ENCODE peak calls at places on chromosomes 7 and 10, in six cellular contexts. T is lung, C is right atrium auricular region, D is pancreas, N is PC-3, L is transverse colon. X is an unnamed sample. For H3K36me3, the result is how much of the 10 kb centered on the place peaks cover.

GRCh38 chr7:130884437-130885417 is 150.7 kb upstream of the KLF14 start:
- DNase-seq in T (no peak), L (no peak), C (no peak), D (no peak), N (peak), X (peak)

GRCh38 chr7:117941138-117941810 is 68.0 kb upstream of the CTTNBP2 start:
- DNase-seq in N (no peak), T (no peak), C (no peak), D (no peak), L (no peak), X (no peak)

GRCh38 chr7:19899517-19899916 is 126.1 kb upstream of the TMEM196 start:
- DNase-seq in T (no peak), D (no peak), L (no peak), N (peak), C (no peak), X (peak)

GRCh38 chr7:117270371-117270770 is 52.5 kb downstream of the WNT2 start:
- DNase-seq in L (no peak), T (no peak), N (peak), C (no peak), D (no peak), X (no peak)

GRCh38 chr10:35355971-35356724 is 19.8 kb downstream of the CCNY start:
- DNase-seq in D (no peak), T (no peak), L (no peak), C (no peak), N (no peak), X (no peak)

GRCh38 chr7:129644634-129645230 is 33.2 kb downstream of the NRF1 start:
- DNase-seq in D (no peak), N (peak), T (no peak), L (no peak), C (no peak), X (peak)

GRCh38 chr7:87414400-87415188 is 60.9 kb downstream of the ABCB4 start:
- DNase-seq in T (no peak), L (no peak), C (no peak), D (no peak), N (peak), X (peak)

GRCh38 chr7:130352335-130353074 is 7.9 kb downstream of the CPA5 start:
- DNase-seq in L (no peak), C (no peak), N (peak), T (no peak), D (no peak), X (peak)

GRCh38 chr10:131697461-131698128 is 203.2 kb upstream of the PPP2R2D start:
- DNase-seq in C (no peak), L (no peak), N (no peak), T (no peak), D (no peak), X (no peak)

GRCh38 chr10:5506751-5507648 is 7.6 kb upstream of the CALML5 start:
- DNase-seq in D (no peak), C (no peak), T (no peak), L (peak), N (no peak), X (no peak)

GRCh38 chr7:44990520-44991023 is 9.4 kb upstream of the CCM2 start:
- DNase-seq in D (no peak), C (no peak), L (no peak), N (no peak), T (no peak), X (peak)

GRCh38 chr10:102449321-102450123 is 1.8 kb downstream of the C10orf95 start:
- DNase-seq in L (peak), T (peak), N (peak), C (no peak), D (peak), X (peak)

GRCh38 chr7:150447966-150448788 is 2.3 kb upstream of the GIMAP8 start:
- DNase-seq in N (no peak), D (no peak), L (no peak), T (no peak), C (no peak), X (no peak)

GRCh38 chr10:111392159-111392558 is 315.3 kb downstream of the ADRA2A start:
- DNase-seq in N (no peak), T (no peak), D (no peak), L (no peak), C (no peak), X (no peak)

GRCh38 chr10:132627736-132628512 is 90.3 kb downstream of the INPP5A start:
- DNase-seq in L (no peak), T (no peak), N (no peak), C (peak), D (no peak), X (no peak)

GRCh38 chr10:29555746-29556481 is 78.9 kb downstream of the SVIL start:
- DNase-seq in N (peak), D (no peak), C (no peak), L (no peak), T (no peak), X (peak)

GRCh38 chr7:98616381-98617050 is 569 bp upstream of the NPTX2 start:
- DNase-seq in C (no peak), L (no peak), D (no peak), T (no peak), N (no peak), X (no peak)

GRCh38 chr7:66099551-66100407 is 14.9 kb upstream of the CRCP start:
- DNase-seq in T (peak), N (peak), L (peak), C (peak), D (peak), X (peak)

GRCh38 chr7:99365318-99366141 is 9.0 kb upstream of the ARPC1B start:
- DNase-seq in D (no peak), L (peak), T (peak), C (no peak), N (peak), X (peak)

GRCh38 chr7:77536413-77537135 is 521 bp upstream of the PTPN12 start:
- DNase-seq in D (peak), T (peak), N (peak), C (peak), L (peak), X (peak)

GRCh38 chr10:81026597-81026996 is 488.9 kb downstream of the SH2D4B start:
- DNase-seq in L (no peak), D (no peak), T (no peak), N (no peak), C (no peak), X (no peak)

GRCh38 chr10:37721100-37721499 is 136.3 kb downstream of the ZNF248 start:
- DNase-seq in N (no peak), L (no peak), T (no peak), D (no peak), C (no peak), X (no peak)

GRCh38 chr10:3803884-3804741 is 19.1 kb upstream of the KLF6 start:
- DNase-seq in T (no peak), D (no peak), C (no peak), N (no peak), L (no peak), X (no peak)

GRCh38 chr10:126972622-126973414 is 67.6 kb downstream of the DOCK1 start:
- DNase-seq in D (peak), C (no peak), L (no peak), N (no peak), T (no peak), X (peak)

GRCh38 chr10:60733189-60733815 is 45.0 kb upstream of the CDK1 start:
- DNase-seq in D (peak), C (no peak), N (peak), L (peak), T (peak), X (peak)

GRCh38 chr7:89247207-89247606 is 451.7 kb upstream of the TEX47 start:
- DNase-seq in N (peak), D (no peak), L (no peak), C (no peak), T (no peak), X (no peak)

GRCh38 chr7:140719711-140720110 is 23.2 kb downstream of the NDUFB2 start:
- DNase-seq in D (no peak), C (no peak), T (peak), N (peak), L (no peak), X (peak)

GRCh38 chr10:114987995-114988394 is 50.0 kb downstream of the TRUB1 start:
- DNase-seq in N (peak), L (no peak), T (no peak), C (no peak), D (no peak), X (no peak)

GRCh38 chr7:139958599-139959380 is 104.0 kb downstream of the PARP12 start:
- DNase-seq in D (no peak), L (no peak), C (no peak), T (no peak), N (no peak), X (peak)

GRCh38 chr10:5963071-5963470 is 14.3 kb downstream of the IL15RA start:
- DNase-seq in T (no peak), L (no peak), D (no peak), C (no peak), N (no peak), X (no peak)

DNA sequence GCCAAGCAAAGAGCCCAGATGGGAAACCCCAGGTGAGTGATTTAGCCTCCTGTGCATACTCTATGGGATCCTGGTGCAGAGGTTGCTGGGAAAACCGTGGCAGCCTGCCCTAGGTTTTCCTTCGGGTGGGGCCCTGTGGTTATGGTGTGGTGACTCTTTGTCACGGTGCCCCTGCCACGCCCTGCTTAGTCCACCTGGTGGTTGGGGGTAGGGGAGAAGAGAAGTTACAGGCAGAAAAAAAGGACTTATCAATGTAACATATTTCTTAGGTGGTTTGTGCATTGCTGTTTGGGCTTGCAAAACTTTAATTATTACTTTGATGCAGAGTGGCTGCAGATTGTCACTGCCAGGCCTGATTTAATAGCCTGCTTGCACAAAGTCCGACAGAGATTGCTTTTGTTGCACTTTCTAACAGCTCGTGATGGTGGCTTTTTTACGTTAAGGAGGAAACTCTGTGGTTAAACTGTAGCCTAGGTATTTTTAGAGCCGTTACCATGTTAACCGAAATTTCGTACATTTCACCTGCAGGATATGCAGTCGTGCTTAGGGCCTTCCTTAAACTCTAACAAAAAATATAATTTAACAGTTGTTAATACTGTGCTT is 197.4 kb downstream of the RNLS start:
- DNase-seq in N (no peak), D (peak), T (peak), L (peak), C (no peak), X (peak)
- TF ChIP-seq CTCF in N (no peak), D (no peak), T (no peak), L (peak), C (no peak), X (no peak)

GRCh38 chr10:112442063-112442462 is 4.7 kb downstream of the ZDHHC6 start:
- DNase-seq in C (no peak), N (no peak), D (no peak), T (no peak), L (no peak), X (no peak)
- H3K36me3 ChIP-seq in C (under half), N (under half), D (under half), T (under half), L (under half), X (under half)

GRCh38 chr10:16520900-16521299 is 779 bp downstream of the C1QL3 start:
- DNase-seq in D (no peak), L (no peak), N (peak), C (no peak), T (no peak), X (no peak)
- TF ChIP-seq CTCF in D (no peak), L (no peak), N (peak), C (peak), T (no peak), X (peak)

DNA sequence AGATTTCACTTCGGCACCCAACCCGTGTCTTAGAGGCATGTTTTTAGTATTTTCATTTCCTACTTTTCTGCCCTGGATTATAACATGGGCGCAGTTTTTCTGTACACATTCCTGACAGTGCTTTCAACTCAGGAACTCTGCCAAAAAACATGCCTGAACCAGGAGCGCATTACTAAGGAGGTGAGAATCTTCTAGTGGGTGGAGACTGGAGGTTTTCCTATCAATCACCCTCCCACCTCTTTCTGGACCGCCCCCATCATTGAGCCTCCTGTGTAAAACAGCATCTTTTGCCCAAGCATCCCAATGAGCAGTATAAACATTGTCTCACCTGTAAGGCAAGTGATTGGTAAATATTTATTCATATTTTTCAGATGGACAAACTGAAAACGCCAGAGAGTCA is 53.2 kb downstream of the STK17A start:
- DNase-seq in D (no peak), N (peak), C (no peak), T (peak), L (no peak), X (peak)
- H3K36me3 ChIP-seq in D (under half), N (half or more), C (under half), T (under half), L (under half), X (under half)

DNA sequence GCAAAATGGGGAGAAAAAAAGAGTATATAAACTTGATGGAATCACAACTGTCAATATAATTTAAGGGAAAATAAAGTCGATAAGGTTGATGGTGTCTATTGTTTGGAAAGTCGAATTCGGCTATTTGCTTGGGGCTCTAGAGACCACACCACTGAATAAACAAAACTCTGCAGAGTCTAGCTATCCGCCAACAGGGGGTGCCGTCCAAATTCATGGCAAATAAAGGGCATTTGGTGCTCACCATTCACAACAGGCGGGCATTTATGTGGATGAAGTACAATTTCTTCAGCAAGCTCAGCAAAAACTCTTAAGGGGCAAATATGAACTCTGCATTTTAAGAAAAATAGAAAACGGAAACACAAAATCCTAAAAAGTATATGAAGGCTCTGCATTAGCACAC is 23.3 kb downstream of the CD36 start:
- DNase-seq in T (no peak), L (no peak), N (peak), C (no peak), D (no peak), X (no peak)
- TF ChIP-seq CTCF in T (no peak), L (no peak), N (peak), C (no peak), D (no peak), X (peak)

GRCh38 chr10:100167521-100168312 is 18.1 kb downstream of the ERLIN1 start:
- DNase-seq in N (no peak), T (no peak), L (no peak), C (no peak), D (no peak), X (no peak)
- H3K36me3 ChIP-seq in N (under half), T (under half), L (under half), C (under half), D (under half), X (under half)

GRCh38 chr7:134113655-134114054 is 13.5 kb upstream of the LRGUK start:
- DNase-seq in C (no peak), D (no peak), N (no peak), T (no peak), L (no peak), X (no peak)
- TF ChIP-seq CTCF in C (no peak), D (no peak), N (no peak), T (no peak), L (no peak), X (no peak)

GRCh38 chr10:125141150-125141859 is 19.1 kb downstream of the CTBP2 start:
- DNase-seq in L (no peak), C (no peak), T (no peak), N (no peak), D (no peak), X (no peak)

GRCh38 chr10:125140151-125140550 is 20.2 kb downstream of the CTBP2 start:
- DNase-seq in D (no peak), N (no peak), L (no peak), C (no peak), T (no peak), X (no peak)

GRCh38 chr10:125142946-125143345 is 17.4 kb downstream of the CTBP2 start:
- DNase-seq in L (no peak), D (no peak), C (no peak), T (no peak), N (no peak), X (no peak)

GRCh38 chr10:125144209-125144608 is 16.2 kb downstream of the CTBP2 start:
- DNase-seq in L (no peak), D (no peak), C (no peak), N (no peak), T (no peak), X (no peak)

DNA sequence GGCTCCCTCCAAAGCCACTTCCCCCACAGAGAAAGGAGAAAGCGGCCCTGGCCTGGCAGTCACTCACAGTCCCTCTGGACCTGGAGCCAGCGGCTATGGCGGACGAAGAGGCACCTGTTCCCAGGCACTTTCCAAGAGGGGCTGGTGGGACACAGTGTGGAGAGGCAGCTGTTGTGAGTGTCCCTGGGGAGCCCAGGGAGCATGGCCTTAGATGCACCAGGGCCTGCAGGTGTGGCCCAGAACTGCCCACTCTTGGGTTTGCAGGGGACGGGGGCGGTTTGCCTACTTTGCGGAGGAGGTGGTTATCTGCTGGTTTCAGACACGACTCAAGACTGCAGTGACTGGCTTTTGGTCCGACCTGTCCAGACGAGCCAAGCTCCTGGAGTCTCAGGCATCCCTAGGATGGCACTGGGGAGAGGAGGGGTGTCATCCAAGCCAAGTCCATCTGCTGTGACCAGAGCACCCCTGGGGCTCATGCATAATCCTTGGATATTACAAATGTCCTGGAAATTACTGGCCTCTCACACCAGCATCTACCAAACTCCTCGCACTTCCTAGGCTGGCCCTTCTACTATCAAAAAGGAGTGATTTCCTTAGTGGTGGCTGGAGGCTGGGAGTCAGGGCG is 18.4 kb downstream of the CTBP2 start:
- DNase-seq in N (no peak), D (no peak), C (no peak), L (no peak), T (no peak), X (no peak)
- H3K36me3 ChIP-seq in N (under half), D (under half), C (under half), L (under half), T (under half), X (under half)

DNA sequence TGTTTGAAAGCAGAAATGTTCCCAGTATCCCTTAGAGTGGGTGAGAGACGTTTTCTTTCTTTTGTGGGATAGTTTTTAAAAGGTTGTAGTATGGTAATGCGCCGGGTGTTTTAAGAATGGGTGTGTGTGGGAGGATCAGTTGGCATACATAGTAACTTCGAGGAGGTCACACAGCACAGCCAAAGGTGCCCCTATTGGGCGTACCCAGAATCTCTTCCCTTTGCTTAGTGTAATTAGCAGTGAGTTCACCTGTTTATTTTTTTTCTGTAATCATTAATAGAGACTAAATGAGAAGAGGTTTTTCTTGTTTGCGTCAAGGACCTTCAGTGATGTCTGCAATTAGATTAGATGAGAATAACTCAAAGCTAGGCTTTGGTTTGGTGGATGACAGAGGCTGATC is 1.5 kb downstream of the PLEKHA8 start:
- DNase-seq in C (no peak), D (no peak), T (no peak), N (no peak), L (no peak), X (peak)
- TF ChIP-seq CTCF in C (no peak), D (no peak), T (no peak), N (peak), L (no peak), X (peak)

DNA sequence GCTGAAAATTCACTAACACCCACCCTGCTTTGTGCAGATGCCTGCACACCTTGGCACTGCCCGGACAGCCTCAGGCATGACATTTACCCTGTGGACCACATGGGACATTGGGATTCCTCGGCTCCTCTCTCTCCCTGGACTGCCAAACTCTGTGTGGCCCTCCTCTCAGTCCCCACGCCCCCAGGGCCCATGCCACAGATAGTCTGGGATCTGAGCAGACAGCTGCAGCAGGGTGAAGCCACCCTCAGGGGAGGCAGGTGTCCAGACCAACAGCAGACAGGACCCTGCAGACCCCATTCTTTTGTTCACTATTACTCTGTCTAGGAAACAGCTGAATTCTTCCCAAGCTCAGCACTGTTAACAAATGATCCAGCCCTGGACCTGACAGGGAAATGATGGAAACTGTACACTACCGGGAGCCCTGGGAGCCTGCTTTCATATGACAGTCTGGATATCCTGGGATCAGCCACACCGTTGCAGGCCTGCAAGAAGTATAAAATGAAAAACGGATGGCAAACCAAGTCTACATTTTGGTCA is 83.4 kb downstream of the VOPP1 start:
- DNase-seq in L (no peak), T (no peak), N (no peak), D (no peak), C (no peak), X (no peak)
- H3K36me3 ChIP-seq in L (under half), T (under half), N (under half), D (under half), C (under half), X (under half)

X was measured in bronchial epithelial cell.